ENCODE peak calls at places on chromosome 6, in seven cellular contexts. D, W, G, U, Q, Z and H are unnamed samples.

GRCh38 chr6:124076336-124077048 is 272.8 kb downstream of the NKAIN2 start:
- DNase-seq in D (peak; percentile 12), W (no peak), G (peak; percentile 81), U (no peak), Q (no peak), Z (no peak), H (no peak)

GRCh38 chr6:125358898-125359297 is 57.1 kb upstream of the HDDC2 start:
- DNase-seq in D (no peak), W (no peak), G (no peak), U (no peak), Q (no peak), Z (no peak), H (no peak)

GRCh38 chr6:118799826-118800225 is 94.1 kb upstream of the ASF1A start:
- DNase-seq in D (no peak), W (no peak), G (no peak), U (no peak), Q (no peak), Z (no peak), H (no peak)

GRCh38 chr6:111096246-111096645 is 8.9 kb downstream of the SLC16A10 start:
- DNase-seq in D (no peak), W (no peak), G (peak; percentile 11), U (no peak), Q (peak; percentile 33), Z (no peak), H (no peak)

GRCh38 chr6:40328988-40329545 is 258.1 kb downstream of the LRFN2 start:
- DNase-seq in D (no peak), W (no peak), G (no peak), U (no peak), Q (no peak), Z (no peak), H (no peak)

GRCh38 chr6:61649845-61650244 is 636.2 kb downstream of the KHDRBS2 start:
- DNase-seq in D (no peak), W (no peak), G (no peak), U (no peak), Q (no peak), Z (no peak), H (no peak)

GRCh38 chr6:85479221-85479620 is 29.3 kb downstream of the NT5E start:
- DNase-seq in D (no peak), W (peak; percentile 32), G (no peak), U (no peak), Q (no peak), Z (no peak), H (no peak)

GRCh38 chr6:169503556-169503955 is 198.3 kb downstream of the WDR27 start:
- DNase-seq in D (peak; percentile 40), W (peak; percentile 23), G (no peak), U (no peak), Q (no peak), Z (no peak), H (no peak)

GRCh38 chr6:122063761-122064160 is 335.7 kb upstream of the HSF2 start:
- DNase-seq in D (no peak), W (no peak), G (no peak), U (no peak), Q (no peak), Z (no peak), H (no peak)

GRCh38 chr6:67287566-67287965 is 1347.5 kb upstream of the ADGRB3 start:
- DNase-seq in D (peak; percentile 51), W (peak; percentile 45), G (no peak), U (no peak), Q (no peak), Z (no peak), H (no peak)

GRCh38 chr6:7998103-7998725 is 66.0 kb downstream of the BLOC1S5 start:
- DNase-seq in D (peak; percentile 68), W (peak; percentile 96), G (no peak), U (no peak), Q (no peak), Z (no peak), H (no peak)

GRCh38 chr6:138001750-138002349 is 105.4 kb downstream of the PERP start:
- DNase-seq in D (peak; percentile 79), W (peak; percentile 50), G (peak; percentile 27), U (peak; percentile 69), Q (peak; percentile 40), Z (peak; percentile 58), H (no peak)

GRCh38 chr6:141326426-141326825 is 806.3 kb upstream of the GJE1 start:
- DNase-seq in D (peak; percentile 98), W (peak; percentile 99), G (no peak), U (no peak), Q (peak; percentile 28), Z (no peak), H (peak; percentile 90)

GRCh38 chr6:2249126-2249525 is 3.7 kb upstream of the GMDS start:
- DNase-seq in D (no peak), W (no peak), G (no peak), U (no peak), Q (no peak), Z (no peak), H (no peak)

GRCh38 chr6:84242265-84242664 is 14.8 kb upstream of the CEP162 start:
- DNase-seq in D (no peak), W (no peak), G (no peak), U (no peak), Q (no peak), Z (no peak), H (no peak)

GRCh38 chr6:22320750-22321149 is 23.9 kb upstream of the PRL start:
- DNase-seq in D (peak; percentile 88), W (peak; percentile 88), G (no peak), U (no peak), Q (no peak), Z (no peak), H (no peak)

GRCh38 chr6:96702626-96703025 is 134.7 kb downstream of the GPR63 start:
- DNase-seq in D (no peak), W (no peak), G (no peak), U (no peak), Q (no peak), Z (no peak), H (no peak)

GRCh38 chr6:158508450-158508849 is 51.4 kb upstream of the TMEM181 start:
- DNase-seq in D (no peak), W (no peak), G (no peak), U (no peak), Q (no peak), Z (no peak), H (no peak)

GRCh38 chr6:105601541-105602174 is 198.8 kb upstream of the PREP start:
- DNase-seq in D (peak; percentile 98), W (peak; percentile 99), G (no peak), U (no peak), Q (no peak), Z (no peak), H (no peak)

GRCh38 chr6:45504947-45505346 is 127.2 kb upstream of the SUPT3H start:
- DNase-seq in D (peak; percentile 77), W (peak; percentile 93), G (no peak), U (peak; percentile 49), Q (no peak), Z (peak; percentile 43), H (no peak)